ENCODE peak calls at places on chromosomes 12 and 14, in seven cellular contexts. One of them, this sample, is unnamed.

GRCh38 chr14:106185837-106186233 is 659.5 kb downstream of the TMEM121 start:
- DNase-seq in endothelial cell of umbilical vein: no peak
- DNase-seq in upper lobe of left lung: peak
- DNase-seq in right lobe of liver: no peak
- DNase-seq in spleen: peak
- DNase-seq in H1: no peak
- DNase-seq in NB4: peak
- DNase-seq in this sample: no peak

GRCh38 chr12:66916189-66916588 is 237.3 kb upstream of the GRIP1 start:
- DNase-seq in right lobe of liver: no peak
- DNase-seq in spleen: no peak
- DNase-seq in endothelial cell of umbilical vein: no peak
- DNase-seq in H1: no peak
- DNase-seq in upper lobe of left lung: no peak
- DNase-seq in NB4: no peak
- DNase-seq in this sample: no peak

GRCh38 chr12:127280393-127281275 is 986.3 kb upstream of the TMEM132C start:
- DNase-seq in NB4: no peak
- DNase-seq in upper lobe of left lung: peak
- DNase-seq in right lobe of liver: peak
- DNase-seq in endothelial cell of umbilical vein: no peak
- DNase-seq in spleen: peak
- DNase-seq in H1: peak
- DNase-seq in this sample: no peak

GRCh38 chr12:68479832-68480291 is 130.8 kb upstream of the RAP1B start:
- DNase-seq in NB4: no peak
- DNase-seq in spleen: no peak
- DNase-seq in upper lobe of left lung: no peak
- DNase-seq in H1: no peak
- DNase-seq in endothelial cell of umbilical vein: peak
- DNase-seq in right lobe of liver: no peak
- DNase-seq in this sample: no peak

GRCh38 chr14:99521176-99522024 is 40.2 kb downstream of the CCNK start:
- DNase-seq in NB4: no peak
- DNase-seq in upper lobe of left lung: no peak
- DNase-seq in H1: no peak
- DNase-seq in spleen: peak
- DNase-seq in right lobe of liver: peak
- DNase-seq in endothelial cell of umbilical vein: no peak
- DNase-seq in this sample: no peak

GRCh38 chr14:94944636-94945258 is 174.8 kb upstream of the GSC start:
- DNase-seq in H1: no peak
- DNase-seq in endothelial cell of umbilical vein: no peak
- DNase-seq in upper lobe of left lung: no peak
- DNase-seq in right lobe of liver: no peak
- DNase-seq in NB4: no peak
- DNase-seq in spleen: no peak
- DNase-seq in this sample: no peak

GRCh38 chr14:68972507-68973272 is 6.4 kb downstream of the ACTN1 start:
- DNase-seq in upper lobe of left lung: no peak
- DNase-seq in NB4: no peak
- DNase-seq in right lobe of liver: no peak
- DNase-seq in endothelial cell of umbilical vein: no peak
- DNase-seq in spleen: peak
- DNase-seq in H1: no peak
- DNase-seq in this sample: no peak

GRCh38 chr14:49745191-49745590 is 22.8 kb upstream of the KLHDC2 start:
- DNase-seq in right lobe of liver: no peak
- DNase-seq in endothelial cell of umbilical vein: no peak
- DNase-seq in H1: no peak
- DNase-seq in upper lobe of left lung: no peak
- DNase-seq in NB4: no peak
- DNase-seq in spleen: no peak
- DNase-seq in this sample: no peak

GRCh38 chr12:129659927-129660326 is 243.9 kb downstream of the TMEM132D start:
- DNase-seq in NB4: no peak
- DNase-seq in upper lobe of left lung: no peak
- DNase-seq in endothelial cell of umbilical vein: no peak
- DNase-seq in spleen: no peak
- DNase-seq in H1: no peak
- DNase-seq in right lobe of liver: no peak
- DNase-seq in this sample: no peak

GRCh38 chr12:18139989-18140596 is 50.1 kb upstream of the RERGL start:
- DNase-seq in upper lobe of left lung: no peak
- DNase-seq in right lobe of liver: no peak
- DNase-seq in H1: no peak
- DNase-seq in NB4: peak
- DNase-seq in endothelial cell of umbilical vein: peak
- DNase-seq in spleen: no peak
- DNase-seq in this sample: no peak

GRCh38 chr14:96424104-96424989 is 32.4 kb downstream of the AK7 start:
- DNase-seq in H1: no peak
- DNase-seq in endothelial cell of umbilical vein: peak
- DNase-seq in upper lobe of left lung: peak
- DNase-seq in spleen: peak
- DNase-seq in NB4: peak
- DNase-seq in right lobe of liver: peak
- DNase-seq in this sample: peak

GRCh38 chr12:97764700-97765099 is 302.1 kb downstream of the RMST start:
- DNase-seq in spleen: no peak
- DNase-seq in NB4: no peak
- DNase-seq in right lobe of liver: no peak
- DNase-seq in endothelial cell of umbilical vein: no peak
- DNase-seq in H1: no peak
- DNase-seq in upper lobe of left lung: no peak
- DNase-seq in this sample: no peak

GRCh38 chr14:72463291-72463866 is 430.5 kb downstream of the DPF3 start:
- DNase-seq in H1: no peak
- DNase-seq in spleen: no peak
- DNase-seq in NB4: no peak
- DNase-seq in endothelial cell of umbilical vein: no peak
- DNase-seq in right lobe of liver: no peak
- DNase-seq in upper lobe of left lung: no peak
- DNase-seq in this sample: no peak

GRCh38 chr12:110246690-110247339 is 34.2 kb upstream of the ATP2A2 start:
- DNase-seq in endothelial cell of umbilical vein: no peak
- DNase-seq in spleen: no peak
- DNase-seq in H1: no peak
- DNase-seq in upper lobe of left lung: no peak
- DNase-seq in right lobe of liver: no peak
- DNase-seq in NB4: no peak
- DNase-seq in this sample: no peak

GRCh38 chr14:60093606-60094005 is 1.9 kb downstream of the PCNX4 start:
- DNase-seq in NB4: peak
- DNase-seq in endothelial cell of umbilical vein: no peak
- DNase-seq in upper lobe of left lung: no peak
- DNase-seq in right lobe of liver: no peak
- DNase-seq in H1: no peak
- DNase-seq in spleen: no peak
- DNase-seq in this sample: no peak

GRCh38 chr12:90027889-90028570 is 319.4 kb upstream of the ATP2B1 start:
- DNase-seq in right lobe of liver: no peak
- DNase-seq in endothelial cell of umbilical vein: no peak
- DNase-seq in spleen: no peak
- DNase-seq in upper lobe of left lung: no peak
- DNase-seq in H1: no peak
- DNase-seq in NB4: no peak
- DNase-seq in this sample: no peak

GRCh38 chr12:110312581-110313360 is 31.7 kb downstream of the ATP2A2 start:
- DNase-seq in NB4: peak
- DNase-seq in spleen: no peak
- DNase-seq in right lobe of liver: no peak
- DNase-seq in upper lobe of left lung: no peak
- DNase-seq in H1: peak
- DNase-seq in endothelial cell of umbilical vein: peak
- DNase-seq in this sample: peak

GRCh38 chr14:99670361-99671229 is 13.5 kb upstream of the CYP46A1 start:
- DNase-seq in upper lobe of left lung: no peak
- DNase-seq in H1: no peak
- DNase-seq in NB4: no peak
- DNase-seq in right lobe of liver: no peak
- DNase-seq in endothelial cell of umbilical vein: no peak
- DNase-seq in spleen: no peak
- DNase-seq in this sample: no peak

GRCh38 chr12:55724226-55724939 is 4.2 kb downstream of the RDH5 start:
- DNase-seq in NB4: peak
- DNase-seq in spleen: peak
- DNase-seq in endothelial cell of umbilical vein: peak
- DNase-seq in upper lobe of left lung: no peak
- DNase-seq in right lobe of liver: peak
- DNase-seq in H1: peak
- DNase-seq in this sample: no peak

GRCh38 chr12:84637926-84638325 is 274.7 kb downstream of the SLC6A15 start:
- DNase-seq in H1: no peak
- DNase-seq in NB4: no peak
- DNase-seq in upper lobe of left lung: no peak
- DNase-seq in right lobe of liver: no peak
- DNase-seq in endothelial cell of umbilical vein: no peak
- DNase-seq in spleen: no peak
- DNase-seq in this sample: no peak

GRCh38 chr12:132582058-132582420 is 28.3 kb downstream of the LRCOL1 start:
- DNase-seq in NB4: no peak
- DNase-seq in endothelial cell of umbilical vein: no peak
- DNase-seq in H1: peak
- DNase-seq in right lobe of liver: no peak
- DNase-seq in spleen: no peak
- DNase-seq in upper lobe of left lung: peak
- DNase-seq in this sample: no peak

GRCh38 chr12:47820631-47821345 is 1.1 kb upstream of the HDAC7 start:
- DNase-seq in NB4: no peak
- DNase-seq in spleen: no peak
- DNase-seq in endothelial cell of umbilical vein: peak
- DNase-seq in H1: no peak
- DNase-seq in right lobe of liver: peak
- DNase-seq in upper lobe of left lung: peak
- DNase-seq in this sample: peak

GRCh38 chr14:69882915-69883314 is 3.7 kb downstream of the SMOC1 start:
- DNase-seq in NB4: no peak
- DNase-seq in right lobe of liver: no peak
- DNase-seq in endothelial cell of umbilical vein: no peak
- DNase-seq in upper lobe of left lung: no peak
- DNase-seq in H1: no peak
- DNase-seq in spleen: no peak
- DNase-seq in this sample: no peak

GRCh38 chr12:14931791-14932560 is 6.4 kb downstream of the ERP27 start:
- DNase-seq in H1: no peak
- DNase-seq in spleen: no peak
- DNase-seq in right lobe of liver: no peak
- DNase-seq in endothelial cell of umbilical vein: no peak
- DNase-seq in upper lobe of left lung: no peak
- DNase-seq in NB4: no peak
- DNase-seq in this sample: no peak
- TF ChIP-seq POLR2A in H1: no peak
- TF ChIP-seq POLR2A in spleen: no peak
- TF ChIP-seq POLR2A in right lobe of liver: no peak
- TF ChIP-seq POLR2A in endothelial cell of umbilical vein: no peak
- TF ChIP-seq POLR2A in upper lobe of left lung: no peak
- TF ChIP-seq POLR2A in NB4: no peak
- TF ChIP-seq POLR2A in this sample: no peak

DNA sequence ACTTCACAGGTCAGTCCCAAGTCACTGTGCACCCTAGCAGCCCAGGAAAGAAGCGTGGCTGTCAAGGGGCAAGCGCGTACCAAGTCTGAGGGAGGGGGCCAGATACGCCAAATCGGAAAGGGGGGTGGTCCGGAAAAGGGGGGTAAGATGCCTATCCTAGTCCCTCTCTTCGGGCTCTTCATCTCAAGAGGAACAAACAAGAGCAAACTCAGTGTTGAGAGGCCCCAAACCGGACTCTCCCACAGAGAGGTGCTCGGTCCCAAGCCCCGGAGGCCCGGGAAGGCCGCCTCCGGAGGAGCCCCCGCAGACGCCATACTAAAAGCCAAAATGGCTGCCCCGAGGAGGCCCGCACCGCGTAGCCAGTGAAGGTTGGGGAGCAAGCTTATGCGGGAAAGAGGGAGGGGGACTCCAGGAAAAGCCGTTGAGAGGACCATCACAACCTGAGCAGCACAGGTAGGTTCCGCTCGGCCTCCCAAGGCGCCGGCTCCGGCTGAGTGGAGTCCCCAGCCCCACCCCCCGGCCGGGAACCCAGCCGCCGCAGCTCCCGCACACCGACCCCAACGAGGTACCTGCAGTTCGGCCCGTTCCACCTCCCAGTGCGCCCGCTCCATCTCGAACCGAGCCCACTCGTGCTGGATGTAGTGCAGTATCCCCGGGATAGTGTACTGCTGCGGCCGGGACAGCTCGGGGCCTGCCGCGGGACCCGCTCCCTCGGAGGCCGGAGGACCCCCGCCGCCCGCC is at the start of gene AP4S1:
- DNase-seq in right lobe of liver: peak
- DNase-seq in endothelial cell of umbilical vein: peak
- DNase-seq in spleen: peak
- DNase-seq in upper lobe of left lung: peak
- DNase-seq in NB4: peak
- DNase-seq in H1: peak
- DNase-seq in this sample: peak
- TF ChIP-seq POLR2A in right lobe of liver: no peak
- TF ChIP-seq POLR2A in endothelial cell of umbilical vein: no peak
- TF ChIP-seq POLR2A in spleen: no peak
- TF ChIP-seq POLR2A in upper lobe of left lung: no peak
- TF ChIP-seq POLR2A in NB4: peak
- TF ChIP-seq POLR2A in H1: no peak
- TF ChIP-seq POLR2A in this sample: peak

GRCh38 chr12:106598003-106598402 is 15.2 kb downstream of the RFX4 start:
- DNase-seq in right lobe of liver: no peak
- DNase-seq in upper lobe of left lung: no peak
- DNase-seq in H1: no peak
- DNase-seq in endothelial cell of umbilical vein: peak
- DNase-seq in spleen: no peak
- DNase-seq in NB4: no peak
- DNase-seq in this sample: no peak

GRCh38 chr12:106599302-106599701 is 16.5 kb downstream of the RFX4 start:
- DNase-seq in right lobe of liver: no peak
- DNase-seq in H1: no peak
- DNase-seq in spleen: no peak
- DNase-seq in endothelial cell of umbilical vein: no peak
- DNase-seq in upper lobe of left lung: no peak
- DNase-seq in NB4: no peak
- DNase-seq in this sample: no peak

GRCh38 chr12:106590601-106591000 is 7.8 kb downstream of the RFX4 start:
- DNase-seq in right lobe of liver: no peak
- DNase-seq in NB4: no peak
- DNase-seq in endothelial cell of umbilical vein: no peak
- DNase-seq in spleen: no peak
- DNase-seq in upper lobe of left lung: no peak
- DNase-seq in H1: no peak
- DNase-seq in this sample: no peak

GRCh38 chr12:106594447-106594846 is 11.6 kb downstream of the RFX4 start:
- DNase-seq in spleen: no peak
- DNase-seq in endothelial cell of umbilical vein: no peak
- DNase-seq in H1: no peak
- DNase-seq in NB4: no peak
- DNase-seq in right lobe of liver: no peak
- DNase-seq in upper lobe of left lung: peak
- DNase-seq in this sample: no peak

GRCh38 chr12:106595268-106595667 is 12.5 kb downstream of the RFX4 start:
- DNase-seq in right lobe of liver: no peak
- DNase-seq in spleen: no peak
- DNase-seq in H1: no peak
- DNase-seq in upper lobe of left lung: no peak
- DNase-seq in endothelial cell of umbilical vein: no peak
- DNase-seq in NB4: no peak
- DNase-seq in this sample: no peak
- TF ChIP-seq POLR2A in right lobe of liver: no peak
- TF ChIP-seq POLR2A in spleen: no peak
- TF ChIP-seq POLR2A in H1: no peak
- TF ChIP-seq POLR2A in upper lobe of left lung: no peak
- TF ChIP-seq POLR2A in endothelial cell of umbilical vein: no peak
- TF ChIP-seq POLR2A in NB4: no peak
- TF ChIP-seq POLR2A in this sample: no peak

GRCh38 chr12:6925543-6926279 is 2.0 kb upstream of the ATN1 start:
- DNase-seq in spleen: peak
- DNase-seq in endothelial cell of umbilical vein: peak
- DNase-seq in right lobe of liver: peak
- DNase-seq in upper lobe of left lung: no peak
- DNase-seq in H1: peak
- DNase-seq in NB4: no peak
- DNase-seq in this sample: peak
- TF ChIP-seq POLR2A in spleen: no peak
- TF ChIP-seq POLR2A in endothelial cell of umbilical vein: peak
- TF ChIP-seq POLR2A in right lobe of liver: no peak
- TF ChIP-seq POLR2A in upper lobe of left lung: peak
- TF ChIP-seq POLR2A in H1: no peak
- TF ChIP-seq POLR2A in NB4: no peak
- TF ChIP-seq POLR2A in this sample: peak

This sample was measured in H54.